ENCODE peak calls at places on chromosomes 11 and 22, in four cellular contexts. P, F, Y and H are unnamed samples.

GRCh38 chr11:9571071-9571765 is 2.3 kb upstream of the WEE1 start:
- DNase-seq in P (no peak), Y (no peak), F (no peak), H (no peak)

GRCh38 chr22:49392841-49393510 is 434.7 kb downstream of the BRD1 start:
- DNase-seq in Y (no peak), F (no peak), P (no peak), H (no peak)

GRCh38 chr11:36456136-36456535 is 53.9 kb downstream of the TRAF6 start:
- DNase-seq in Y (no peak), F (no peak), P (peak), H (no peak)

GRCh38 chr11:57551941-57552340 is 14.5 kb downstream of the SMTNL1 start:
- DNase-seq in Y (no peak), F (no peak), P (no peak), H (no peak)

GRCh38 chr11:103862827-103863213 is 173.6 kb upstream of the DDI1 start:
- DNase-seq in Y (no peak), P (no peak), F (no peak), H (no peak)

GRCh38 chr11:19892876-19893275 is 180.2 kb downstream of the NAV2 start:
- DNase-seq in P (peak), F (peak), Y (no peak), H (peak)

GRCh38 chr11:59755701-59756495 is 722 bp downstream of the STX3 start:
- DNase-seq in P (peak), F (peak), Y (peak), H (peak)

GRCh38 chr11:61162092-61162935 is 1.1 kb upstream of the VPS37C start:
- DNase-seq in P (peak), F (peak), Y (no peak), H (peak)

GRCh38 chr11:65588199-65589054 is 7.2 kb downstream of the KCNK7 start:
- DNase-seq in Y (peak), P (peak), F (peak), H (peak)

GRCh38 chr22:36198482-36198881 is 3.1 kb downstream of the APOL4 start:
- DNase-seq in P (no peak), Y (no peak), F (no peak), H (no peak)

GRCh38 chr11:77401486-77402217 is 72.2 kb downstream of the PAK1 start:
- DNase-seq in P (no peak), Y (no peak), F (no peak), H (no peak)

GRCh38 chr11:69542314-69543168 is 61.1 kb downstream of the LINC01488 start:
- DNase-seq in F (no peak), Y (no peak), P (peak), H (no peak)

GRCh38 chr11:116481126-116481644 is 291.6 kb downstream of the BUD13 start:
- DNase-seq in Y (no peak), P (no peak), F (no peak), H (no peak)

GRCh38 chr11:128302425-128303186 is 284.8 kb downstream of the ETS1 start:
- DNase-seq in Y (no peak), P (no peak), F (no peak), H (no peak)

GRCh38 chr11:103942646-103943045 is 93.8 kb upstream of the DDI1 start:
- DNase-seq in Y (no peak), P (peak), F (no peak), H (no peak)

GRCh38 chr22:41405588-41405987 is 23.8 kb downstream of the TEF start:
- DNase-seq in P (no peak), F (no peak), Y (no peak), H (no peak)

GRCh38 chr11:27201454-27202302 is 161.1 kb downstream of the BBOX1 start:
- DNase-seq in F (peak), Y (peak), P (peak), H (peak)

GRCh38 chr11:2998073-2998850 is 6.1 kb upstream of the NAP1L4 start:
- DNase-seq in F (no peak), Y (no peak), P (no peak), H (no peak)

GRCh38 chr11:111414267-111414931 is 35.3 kb upstream of the POU2AF1 start:
- DNase-seq in F (peak), Y (no peak), P (no peak), H (no peak)

GRCh38 chr11:114168691-114169090 is 109.2 kb downstream of the ZBTB16 start:
- DNase-seq in F (no peak), P (no peak), Y (no peak), H (no peak)

GRCh38 chr11:102010776-102011500 is 36.3 kb upstream of the CFAP300 start:
- DNase-seq in P (peak), F (peak), Y (no peak), H (peak)

GRCh38 chr22:17999851-18000250 is 24.5 kb downstream of the MICAL3 start:
- DNase-seq in F (no peak), Y (no peak), P (no peak), H (no peak)

GRCh38 chr11:36000616-36001190 is 56.8 kb downstream of the LDLRAD3 start:
- DNase-seq in P (no peak), Y (no peak), F (no peak), H (no peak)

GRCh38 chr11:38814670-38815069 is 2216.6 kb upstream of the RAG2 start:
- DNase-seq in F (peak), P (no peak), Y (no peak), H (no peak)

GRCh38 chr11:15779518-15779917 is 576.8 kb downstream of the SOX6 start:
- DNase-seq in P (no peak), Y (no peak), F (no peak), H (no peak)

GRCh38 chr11:128271401-128271800 is 316.0 kb downstream of the ETS1 start:
- DNase-seq in F (no peak), Y (no peak), P (no peak), H (no peak)

GRCh38 chr22:22932512-22932941 is 44.9 kb downstream of the IGLL5 start:
- DNase-seq in F (no peak), Y (no peak), P (no peak), H (no peak)

GRCh38 chr11:36848675-36849074 is 250.6 kb upstream of the RAG2 start:
- DNase-seq in Y (no peak), P (no peak), F (no peak), H (no peak)

GRCh38 chr11:2533642-2534115 is 88.9 kb downstream of the KCNQ1 start:
- DNase-seq in P (peak), F (peak), Y (peak), H (peak)

GRCh38 chr22:50581950-50582561 is 593 bp downstream of the CHKB start:
- DNase-seq in P (no peak), F (peak), Y (no peak), H (peak)

DNA sequence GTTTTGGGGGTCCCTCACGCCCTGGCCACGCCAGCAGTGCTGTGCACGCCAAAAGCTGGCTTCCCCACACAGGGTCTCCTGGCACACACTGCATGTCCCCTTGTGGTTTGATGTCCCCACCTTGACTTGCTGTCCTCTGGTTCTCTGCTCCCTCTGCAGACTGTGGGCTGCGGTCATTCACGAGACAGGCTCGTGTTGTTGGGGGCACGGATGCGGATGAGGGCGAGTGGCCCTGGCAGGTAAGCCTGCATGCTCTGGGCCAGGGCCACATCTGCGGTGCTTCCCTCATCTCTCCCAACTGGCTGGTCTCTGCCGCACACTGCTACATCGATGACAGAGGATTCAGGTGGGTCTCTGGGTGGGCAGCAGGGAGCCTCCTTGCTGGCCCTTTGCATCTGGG is 40.2 kb downstream of the ST14 start:
- DNase-seq in P (no peak), Y (no peak), F (no peak), H (no peak)
- TF ChIP-seq CTCF in P (no peak), Y (no peak), F (no peak), H (no peak)

DNA sequence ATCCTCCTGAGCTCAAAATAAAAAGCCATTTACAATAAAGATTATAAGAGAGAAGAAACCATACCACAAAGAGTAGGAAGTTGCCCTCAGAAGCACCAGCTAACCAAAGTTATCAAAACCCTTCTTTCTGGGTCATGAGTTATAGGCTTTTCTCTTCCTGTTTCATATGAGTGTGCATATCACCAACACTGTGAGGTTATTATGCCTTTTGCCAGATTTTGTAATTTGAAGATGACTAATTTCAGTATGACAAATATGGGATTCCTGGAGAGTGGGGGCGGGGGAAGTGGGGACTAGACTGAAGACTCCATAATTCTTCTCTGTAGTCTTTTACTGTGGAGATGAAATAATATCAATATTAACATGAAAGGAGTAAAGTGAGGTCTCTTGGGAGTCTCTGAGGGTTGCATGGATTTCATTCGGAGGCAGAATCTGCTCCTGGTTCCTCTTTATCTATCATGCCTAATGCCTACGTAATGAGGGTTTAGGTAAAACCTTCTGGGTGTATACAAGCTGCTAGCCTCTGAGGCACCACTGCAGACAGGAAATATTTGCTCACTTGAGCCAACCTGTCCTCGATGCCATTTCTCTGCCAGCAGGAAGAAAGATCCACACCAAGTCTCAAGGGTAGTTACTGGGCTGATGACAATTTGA is 2.1 kb downstream of the LPXN start:
- DNase-seq in P (peak), F (peak), Y (peak), H (peak)
- H3K4me3 ChIP-seq in P (peak), F (peak), Y (no peak), H (no peak)

DNA sequence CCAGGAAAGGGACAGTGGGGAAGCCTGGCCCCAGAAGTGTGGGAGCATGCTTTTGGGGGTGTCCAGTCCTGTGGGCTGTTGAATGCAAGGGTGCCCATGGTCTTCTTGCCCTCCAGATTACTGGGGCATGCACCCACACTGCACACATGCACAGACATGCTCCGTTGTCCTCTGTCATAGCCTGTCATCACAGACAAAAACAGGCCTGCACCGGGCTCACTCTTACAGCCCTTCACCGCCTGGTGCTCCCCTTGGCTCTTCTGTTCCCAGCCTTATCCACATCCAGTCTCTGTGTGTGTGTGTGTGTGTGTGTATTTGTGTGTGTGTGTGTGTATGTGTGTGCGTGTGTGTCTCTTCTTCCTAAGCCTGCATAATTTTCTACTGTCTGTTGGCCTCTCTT is 23.3 kb upstream of the NECTIN1 start:
- DNase-seq in Y (no peak), F (no peak), P (no peak), H (no peak)
- TF ChIP-seq CTCF in Y (no peak), F (no peak), P (no peak), H (no peak)

DNA sequence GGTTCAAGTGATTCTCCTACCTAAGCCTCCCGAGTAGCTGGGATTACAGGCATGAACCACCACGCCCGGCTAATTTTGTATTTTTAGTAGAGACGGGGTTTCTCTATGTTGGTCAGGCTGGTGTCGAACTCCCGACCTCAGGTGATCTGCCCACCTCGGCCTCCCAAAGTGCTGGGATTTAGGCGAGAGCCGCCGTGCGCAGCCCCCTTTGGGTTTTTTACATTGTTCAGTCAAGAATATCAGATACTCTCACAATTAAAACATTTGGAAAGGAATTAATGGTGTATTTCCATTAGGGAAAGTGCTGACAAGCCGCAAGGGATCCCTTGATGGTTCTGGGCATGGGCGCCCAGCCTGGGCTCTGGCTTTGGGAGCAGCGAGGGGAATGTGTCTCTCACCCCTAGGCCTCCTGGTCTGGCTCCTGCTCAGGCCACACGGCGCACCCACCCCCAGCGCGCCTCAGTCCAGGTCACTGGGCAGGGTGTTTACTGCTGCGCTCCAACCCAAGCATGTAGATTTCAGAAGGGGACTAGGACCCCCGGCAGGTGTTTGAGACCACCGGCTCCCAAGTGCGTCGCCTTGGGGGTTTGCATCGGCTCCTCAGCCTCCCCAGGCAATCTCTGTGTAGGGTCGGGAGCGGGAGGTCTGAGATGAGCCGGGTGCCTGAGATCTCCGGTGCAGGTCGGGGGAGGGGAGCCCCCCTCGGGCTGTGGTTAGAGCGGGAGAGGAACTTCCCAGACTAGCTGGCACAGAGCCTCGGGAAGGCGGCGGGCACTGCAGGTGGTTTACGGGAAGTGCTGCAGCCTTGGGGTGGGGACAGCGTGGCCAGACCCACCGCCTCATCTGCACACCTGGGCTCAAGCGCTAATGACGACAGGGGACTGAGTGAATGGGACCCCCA is 820 bp upstream of the IRF7 start:
- DNase-seq in Y (no peak), P (no peak), F (no peak), H (no peak)
- H3K4me3 ChIP-seq in Y (peak), P (no peak), F (peak), H (peak)

GRCh38 chr11:13602844-13603243 is 65.6 kb upstream of the FAR1 start:
- DNase-seq in P (no peak), F (no peak), Y (no peak), H (no peak)
- TF ChIP-seq CTCF in P (no peak), F (peak), Y (no peak), H (no peak)

DNA sequence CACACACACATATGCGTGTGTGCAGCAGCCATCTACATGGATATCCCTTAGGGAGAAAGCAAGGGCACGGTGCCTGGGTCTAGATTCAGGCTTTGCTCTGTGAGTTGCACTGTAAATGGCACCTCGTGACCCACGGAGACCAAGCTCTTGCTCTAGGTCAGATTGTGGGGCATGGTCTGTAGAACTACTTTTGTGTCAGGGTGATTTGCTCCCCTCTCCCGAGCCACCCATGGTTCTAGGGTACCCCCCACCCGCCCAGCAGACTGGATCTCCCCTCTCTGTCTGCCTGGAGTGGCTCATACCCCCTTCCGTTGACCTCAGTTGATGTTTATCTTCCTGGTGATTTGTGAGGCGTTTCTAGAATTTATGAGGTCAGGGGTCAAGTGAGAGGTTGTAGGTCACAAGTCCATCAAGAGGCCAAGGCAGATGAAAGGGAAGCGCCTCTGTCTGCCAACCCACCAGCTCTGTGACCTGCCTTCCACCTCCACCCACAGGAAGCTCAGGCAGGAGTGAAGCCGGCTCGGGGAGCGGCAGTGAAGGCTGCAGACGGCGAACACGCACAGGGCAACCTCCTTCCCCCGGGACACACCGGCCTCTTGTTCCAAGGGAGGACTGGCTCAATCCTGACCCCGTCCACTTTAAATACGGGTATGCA is 76.2 kb upstream of the TTLL12 start:
- DNase-seq in F (peak), P (no peak), Y (no peak), H (peak)
- H3K4me3 ChIP-seq in F (no peak), P (no peak), Y (no peak), H (no peak)

GRCh38 chr22:27989758-27990450 is 70.8 kb upstream of the PITPNB start:
- DNase-seq in Y (no peak), F (no peak), P (no peak), H (no peak)

GRCh38 chr22:27992294-27993165 is 73.5 kb upstream of the PITPNB start:
- DNase-seq in P (no peak), F (no peak), Y (peak), H (no peak)

GRCh38 chr22:27990451-27990840 is 71.4 kb upstream of the PITPNB start:
- DNase-seq in F (no peak), Y (no peak), P (no peak), H (no peak)

GRCh38 chr22:27991586-27992293 is 72.7 kb upstream of the PITPNB start:
- DNase-seq in P (no peak), Y (peak), F (no peak), H (no peak)

DNA sequence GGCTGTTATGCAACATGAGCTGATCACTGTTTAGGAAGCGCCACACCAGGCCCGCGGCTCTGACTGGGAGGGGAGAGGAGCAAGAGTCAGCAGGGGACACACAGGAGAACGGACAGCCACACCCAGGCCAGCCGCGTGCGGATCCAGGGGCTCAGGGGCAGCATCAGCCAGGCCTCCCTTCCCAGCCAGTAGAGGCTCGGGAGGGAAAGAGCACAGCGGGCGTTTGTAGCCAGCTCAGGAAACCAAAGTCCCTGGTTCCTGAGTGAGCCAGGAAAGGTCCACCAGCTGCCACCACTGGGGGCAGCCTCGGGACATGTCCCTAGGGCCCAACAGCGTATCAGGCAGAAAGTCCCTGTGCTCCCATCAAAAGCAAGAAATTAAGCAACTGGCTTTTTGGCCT is 71.8 kb upstream of the PITPNB start:
- DNase-seq in Y (peak), P (peak), F (peak), H (peak)
- TF ChIP-seq CTCF in Y (peak), P (peak), F (peak), H (peak)

DNA sequence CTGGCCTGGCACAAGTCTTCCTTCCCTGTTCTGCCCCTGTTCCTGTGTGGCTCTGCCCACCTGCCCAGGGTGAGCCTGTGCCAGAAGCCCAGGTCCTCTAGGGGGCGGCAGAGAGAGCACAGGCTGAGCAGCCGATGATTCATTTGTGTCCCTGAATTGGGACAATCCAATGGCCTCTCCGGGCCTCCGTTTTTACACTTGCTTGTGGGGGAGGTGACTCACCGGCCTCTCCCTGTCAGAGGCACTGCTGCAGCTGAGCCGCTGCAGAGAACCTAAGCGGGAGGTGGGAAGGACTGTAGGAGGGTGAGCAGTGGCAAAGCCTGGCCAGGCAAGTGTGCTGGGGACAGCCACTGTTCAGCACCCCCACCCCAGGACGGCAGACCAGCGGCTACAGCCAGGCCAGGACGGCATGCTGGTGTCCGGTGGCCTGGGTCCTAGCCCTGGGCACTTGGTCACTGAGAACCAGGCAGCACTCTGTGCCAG is 65.2 kb upstream of the LMO1 start:
- DNase-seq in Y (peak), P (peak), F (peak), H (peak)
- H3K4me3 ChIP-seq in Y (no peak), P (no peak), F (no peak), H (no peak)

GRCh38 chr11:92967178-92967577 is 2.3 kb upstream of the MTNR1B start:
- DNase-seq in F (no peak), Y (no peak), P (no peak), H (no peak)

GRCh38 chr11:92965196-92965595 is 4.3 kb upstream of the MTNR1B start:
- DNase-seq in Y (no peak), F (no peak), P (no peak), H (no peak)

GRCh38 chr11:92972248-92972647 is 2.8 kb downstream of the MTNR1B start:
- DNase-seq in F (no peak), Y (no peak), P (no peak), H (no peak)

GRCh38 chr11:92969634-92970347 is at the start of gene MTNR1B:
- DNase-seq in Y (no peak), P (no peak), F (no peak), H (no peak)

GRCh38 chr11:92969293-92969633 is 188 bp upstream of the MTNR1B start:
- DNase-seq in F (no peak), Y (no peak), P (no peak), H (no peak)
- TF ChIP-seq CTCF in F (no peak), Y (no peak), P (no peak), H (no peak)